ENCODE peak calls at places on chromosome X, in five cellular contexts. M, Y, D, Q and X are unnamed samples.

GRCh38 chrX:49001521-49002090 is 458 bp downstream of the GRIPAP1 start:
- DNase-seq in Q (peak), D (peak), M (peak), Y (peak), X (peak)

GRCh38 chrX:97401586-97402101 is 517.9 kb downstream of the RPA4 start:
- DNase-seq in Y (no peak), M (peak), Q (no peak), D (no peak), X (no peak)

GRCh38 chrX:8748855-8749254 is 16.9 kb upstream of the ANOS1 start:
- DNase-seq in Q (no peak), D (no peak), M (peak), Y (peak), X (peak)

GRCh38 chrX:139691493-139691842 is 16.5 kb downstream of the MCF2 start:
- DNase-seq in M (no peak), Q (no peak), Y (no peak), D (no peak), X (peak)

GRCh38 chrX:39445336-39445735 is 644.1 kb downstream of the MID1IP1 start:
- DNase-seq in Q (no peak), D (no peak), Y (peak), M (no peak), X (no peak)

GRCh38 chrX:37824491-37825224 is 22.7 kb downstream of the DYNLT3 start:
- DNase-seq in Y (no peak), D (no peak), Q (no peak), M (no peak), X (no peak)

GRCh38 chrX:136207546-136207945 is 43.7 kb downstream of the MAP7D3 start:
- DNase-seq in D (no peak), M (no peak), Y (no peak), Q (no peak), X (no peak)

GRCh38 chrX:5867778-5868177 is 360.9 kb downstream of the NLGN4X start:
- DNase-seq in Y (no peak), Q (no peak), M (no peak), D (no peak), X (no peak)

GRCh38 chrX:66039916-66040315 is at the start of gene VSIG4:
- DNase-seq in Y (no peak), M (no peak), D (no peak), Q (no peak), X (no peak)

GRCh38 chrX:10199212-10199611 is 42.4 kb downstream of the CLCN4 start:
- DNase-seq in D (no peak), Q (no peak), M (peak), Y (no peak), X (no peak)

GRCh38 chrX:33045882-33046281 is 165.5 kb downstream of the DMD start:
- DNase-seq in Y (no peak), Q (no peak), M (no peak), D (no peak), X (no peak)

GRCh38 chrX:123846598-123847038 is 13.2 kb upstream of the XIAP start:
- DNase-seq in D (no peak), Y (no peak), M (peak), Q (no peak), X (no peak)

GRCh38 chrX:101595739-101596419 is 21.9 kb downstream of the ARMCX6 start:
- DNase-seq in D (peak), M (peak), Q (peak), Y (peak), X (peak)

GRCh38 chrX:26138043-26138442 is at the start of gene MAGEB18:
- DNase-seq in M (no peak), D (no peak), Y (no peak), Q (no peak), X (no peak)

GRCh38 chrX:17605676-17606075 is 131.6 kb upstream of the SCML1 start:
- DNase-seq in Y (no peak), D (no peak), Q (no peak), M (peak), X (no peak)

GRCh38 chrX:20382518-20383291 is 116.0 kb upstream of the RPS6KA3 start:
- DNase-seq in Y (no peak), M (no peak), D (peak), Q (peak), X (peak)

GRCh38 chrX:116490091-116490490 is 27.3 kb upstream of the CT83 start:
- DNase-seq in Q (no peak), Y (no peak), D (no peak), M (no peak), X (peak)

GRCh38 chrX:69388526-69388925 is 115.6 kb upstream of the NALF2 start:
- DNase-seq in M (no peak), D (no peak), Q (no peak), Y (no peak), X (no peak)

GRCh38 chrX:70720721-70721120 is 187.8 kb downstream of the TEX11 start:
- DNase-seq in M (no peak), Q (no peak), D (no peak), Y (no peak), X (no peak)

GRCh38 chrX:88853925-88854324 is 106.9 kb downstream of the CPXCR1 start:
- DNase-seq in Y (no peak), Q (no peak), D (no peak), M (no peak), X (no peak)

GRCh38 chrX:103356897-103357296 is 591 bp downstream of the TCEAL9 start:
- DNase-seq in Y (peak), Q (no peak), M (no peak), D (no peak), X (peak)

GRCh38 chrX:136028383-136028984 is 43.2 kb downstream of the SLC9A6 start:
- DNase-seq in Y (peak), M (peak), D (peak), Q (no peak), X (peak)

GRCh38 chrX:78945186-78945912 is at the start of gene P2RY10:
- DNase-seq in Y (no peak), Q (peak), M (no peak), D (no peak), X (no peak)

GRCh38 chrX:149825424-149825823 is 43.7 kb downstream of the MAGEA9 start:
- DNase-seq in M (no peak), Q (no peak), Y (no peak), D (peak), X (peak)

GRCh38 chrX:153874366-153875125 is 11.4 kb downstream of the L1CAM start:
- DNase-seq in D (no peak), M (no peak), Q (no peak), Y (no peak), X (no peak)

GRCh38 chrX:17030580-17031285 is 84.3 kb downstream of the REPS2 start:
- DNase-seq in Y (no peak), Q (no peak), M (no peak), D (no peak), X (no peak)

GRCh38 chrX:17020828-17021821 is 74.7 kb downstream of the REPS2 start:
- DNase-seq in D (no peak), Y (no peak), Q (peak), M (no peak), X (no peak)

GRCh38 chrX:96389314-96390048 is 295.2 kb upstream of the DIAPH2 start:
- DNase-seq in D (no peak), Y (no peak), Q (no peak), M (peak), X (no peak)

GRCh38 chrX:47958943-47959342 is 44.8 kb downstream of the ZNF182 start:
- DNase-seq in Y (no peak), M (no peak), D (peak), Q (no peak), X (peak)

GRCh38 chrX:41189156-41189555 is 103.9 kb downstream of the USP9X start:
- DNase-seq in Q (no peak), Y (no peak), M (no peak), D (no peak), X (no peak)

GRCh38 chrX:17361620-17362019 is 13.4 kb upstream of the NHS start:
- DNase-seq in Q (no peak), D (peak), Y (peak), M (no peak), X (peak)

GRCh38 chrX:151365579-151365978 is 31.4 kb upstream of the VMA21 start:
- DNase-seq in M (no peak), Q (no peak), Y (no peak), D (no peak), X (no peak)

GRCh38 chrX:151359341-151359740 is 37.7 kb upstream of the VMA21 start:
- DNase-seq in M (no peak), D (no peak), Y (no peak), Q (no peak), X (no peak)

GRCh38 chrX:151363316-151363715 is 33.7 kb upstream of the VMA21 start:
- DNase-seq in M (no peak), D (no peak), Y (no peak), Q (no peak), X (no peak)

DNA sequence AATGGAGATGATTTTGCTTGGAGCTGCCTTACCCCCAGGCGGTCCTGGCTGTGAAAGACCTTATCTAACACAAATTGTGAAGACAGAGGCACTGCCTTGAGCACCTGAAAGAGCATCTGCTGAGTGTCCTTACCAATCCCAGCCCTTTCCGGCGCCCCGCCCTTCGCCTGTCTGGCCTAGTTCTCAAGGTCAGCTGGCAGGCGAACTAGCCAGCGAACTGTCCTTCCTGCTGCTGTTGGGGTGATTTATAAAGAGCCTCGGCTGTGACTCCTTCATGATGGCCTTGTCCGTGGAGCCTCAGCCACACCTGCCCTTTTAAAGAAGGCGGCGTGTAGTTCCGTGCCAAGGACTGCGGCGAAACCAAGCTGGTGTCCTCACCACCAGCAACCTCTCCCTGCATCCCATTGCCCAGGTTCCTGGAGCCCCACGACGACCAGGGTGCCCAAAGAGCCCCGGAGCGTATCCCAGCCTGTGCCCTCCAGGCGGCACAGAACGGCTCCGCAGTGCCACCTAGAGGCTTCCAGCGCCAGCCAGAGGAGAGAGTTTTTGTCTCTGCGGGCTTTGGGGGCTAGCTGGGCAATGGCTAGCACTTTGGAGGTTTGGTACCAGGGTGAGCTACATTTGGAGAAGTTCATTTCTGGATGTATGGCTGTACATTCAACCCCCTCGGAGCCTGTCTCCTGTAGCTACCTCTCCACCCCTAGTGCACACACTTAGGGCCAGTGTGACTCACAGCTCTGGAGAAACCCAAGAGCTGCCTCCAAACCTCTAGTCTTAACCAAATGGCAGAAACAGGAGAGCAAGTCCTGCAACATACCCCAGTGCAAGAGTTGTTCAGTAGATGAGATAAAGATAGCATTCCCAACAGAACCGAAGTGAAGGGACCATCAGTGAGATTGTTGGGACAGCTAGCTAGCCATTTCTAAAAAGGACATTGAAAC is 36.8 kb upstream of the VMA21 start:
- DNase-seq in Y (peak), Q (no peak), D (peak), M (no peak), X (peak)
- TF ChIP-seq MXI1 in Y (no peak), Q (no peak), D (no peak), M (no peak), X (no peak)

DNA sequence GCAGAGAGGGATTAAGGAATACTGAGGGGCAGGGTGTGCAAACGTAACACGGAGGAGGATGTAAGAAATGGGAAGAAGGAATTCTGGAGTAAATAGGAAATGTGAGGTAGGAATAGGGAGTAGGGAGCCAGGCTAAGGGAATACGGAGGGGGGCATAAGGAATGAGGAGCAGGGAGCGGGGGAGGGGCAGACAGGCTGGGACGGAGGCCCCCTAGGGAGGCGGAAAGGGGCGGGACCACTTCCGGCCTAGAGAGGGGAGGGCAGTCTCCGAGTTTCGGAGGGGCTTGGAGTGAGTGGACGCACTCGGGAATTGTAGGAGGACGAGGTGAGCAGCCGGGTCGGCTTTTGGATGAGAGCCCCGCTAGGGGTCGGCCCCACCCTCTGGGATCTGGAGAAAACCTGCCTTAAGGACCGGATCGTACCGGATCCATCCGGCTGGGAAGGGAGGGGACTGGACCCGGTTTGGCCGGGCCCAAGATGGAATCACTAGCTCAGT is 612 bp downstream of the MAGED2 start:
- DNase-seq in Q (no peak), M (no peak), Y (peak), D (peak), X (peak)
- TF ChIP-seq MXI1 in Q (no peak), M (no peak), Y (no peak), D (no peak), X (peak)

GRCh38 chrX:130413415-130413814 is 11.6 kb downstream of the RBMX2 start:
- DNase-seq in D (no peak), Q (no peak), M (no peak), Y (no peak), X (no peak)
- TF ChIP-seq MXI1 in D (no peak), Q (no peak), M (no peak), Y (no peak), X (no peak)

GRCh38 chrX:133415276-133416105 is at the start of gene GPC4:
- DNase-seq in M (no peak), Q (no peak), Y (no peak), D (no peak), X (peak)
- TF ChIP-seq MXI1 in M (no peak), Q (no peak), Y (no peak), D (no peak), X (no peak)

GRCh38 chrX:53281321-53281822 is at the start of gene IQSEC2:
- DNase-seq in D (no peak), Y (peak), Q (no peak), M (peak), X (no peak)
- TF ChIP-seq MXI1 in D (no peak), Y (no peak), Q (no peak), M (no peak), X (no peak)

GRCh38 chrX:30880058-30880457 is 9.0 kb downstream of the TAB3 start:
- DNase-seq in Y (no peak), M (no peak), Q (no peak), D (no peak), X (no peak)

GRCh38 chrX:30870572-30870971 is 18.5 kb downstream of the TAB3 start:
- DNase-seq in M (no peak), Y (no peak), D (no peak), Q (no peak), X (no peak)

GRCh38 chrX:30876367-30876766 is 12.7 kb downstream of the TAB3 start:
- DNase-seq in M (no peak), Q (no peak), Y (no peak), D (peak), X (no peak)

GRCh38 chrX:30875957-30876356 is 13.1 kb downstream of the TAB3 start:
- DNase-seq in Q (no peak), Y (no peak), M (peak), D (peak), X (no peak)

DNA sequence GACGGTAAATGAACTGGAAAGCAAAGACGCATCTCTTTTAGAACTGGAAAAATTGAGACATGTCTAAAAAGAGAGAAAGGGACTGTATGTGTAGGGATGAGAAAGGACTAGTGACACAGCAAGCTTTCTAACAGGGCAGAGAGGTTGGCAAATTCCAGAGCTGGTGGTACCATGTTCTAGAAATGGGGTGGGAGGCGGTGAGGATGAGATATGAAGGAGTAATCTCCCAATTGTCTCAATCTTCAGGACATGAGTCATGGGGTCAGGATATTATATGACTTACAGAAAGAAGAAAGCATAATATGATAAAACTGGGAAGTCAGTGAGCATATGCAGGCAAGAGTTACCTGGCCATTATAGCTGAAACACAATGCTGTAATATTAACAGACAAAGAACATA is 14.2 kb downstream of the TAB3 start:
- DNase-seq in Q (no peak), M (no peak), D (no peak), Y (no peak), X (no peak)
- TF ChIP-seq MXI1 in Q (no peak), M (no peak), D (no peak), Y (no peak), X (no peak)